ENCODE peak calls at places on chromosome 6, in four cellular contexts. V is HepG2, S is A549, R is endothelial cell of umbilical vein. K is an unnamed sample.

GRCh38 chr6:100084301-100085161 is 90.5 kb upstream of the MCHR2 start:
- DNase-seq in R (no peak), S (no peak), V (no peak), K (no peak)

GRCh38 chr6:54899442-54899841 is 52.9 kb downstream of the FAM83B start:
- DNase-seq in V (no peak), S (no peak), R (no peak), K (no peak)

GRCh38 chr6:109678240-109678639 is 12.8 kb downstream of the AK9 start:
- DNase-seq in R (no peak), S (no peak), V (no peak), K (no peak)

GRCh38 chr6:70398783-70399730 is 14.3 kb upstream of the FAM135A start:
- DNase-seq in V (peak), S (peak), R (peak), K (no peak)

GRCh38 chr6:129481706-129482105 is 228.3 kb downstream of the ARHGAP18 start:
- DNase-seq in V (no peak), R (no peak), S (no peak), K (no peak)

GRCh38 chr6:136969930-136970329 is 47.8 kb downstream of the SLC35D3 start:
- DNase-seq in V (no peak), R (no peak), S (no peak), K (peak)

GRCh38 chr6:52109073-52109635 is 21.7 kb upstream of the PKHD1 start:
- DNase-seq in S (no peak), V (no peak), R (no peak), K (no peak)

GRCh38 chr6:37253608-37254007 is 4.0 kb upstream of the TBC1D22B start:
- DNase-seq in S (no peak), R (no peak), V (no peak), K (no peak)

GRCh38 chr6:151044465-151045441 is 179.3 kb downstream of the MTHFD1L start:
- DNase-seq in S (peak), V (peak), R (peak), K (no peak)

GRCh38 chr6:35449287-35449881 is 2.8 kb upstream of the FANCE start:
- DNase-seq in V (peak), R (peak), S (peak), K (peak)

GRCh38 chr6:69631552-69632346 is 165.1 kb downstream of the LMBRD1 start:
- DNase-seq in V (no peak), S (no peak), R (no peak), K (no peak)

GRCh38 chr6:158489441-158489840 is 70.5 kb upstream of the TMEM181 start:
- DNase-seq in S (no peak), R (no peak), V (no peak), K (no peak)

GRCh38 chr6:99282479-99283062 is 66.9 kb downstream of the FAXC start:
- DNase-seq in V (no peak), R (peak), S (peak), K (peak)

GRCh38 chr6:79133173-79133572 is 55.1 kb upstream of the PHIP start:
- DNase-seq in V (no peak), R (no peak), S (no peak), K (no peak)

GRCh38 chr6:79135973-79136470 is 58.0 kb upstream of the PHIP start:
- DNase-seq in V (no peak), R (no peak), S (no peak), K (no peak)

GRCh38 chr6:79138146-79138545 is 60.1 kb upstream of the PHIP start:
- DNase-seq in S (no peak), R (no peak), V (no peak), K (no peak)

GRCh38 chr6:79137671-79138070 is 59.6 kb upstream of the PHIP start:
- DNase-seq in V (no peak), S (no peak), R (no peak), K (no peak)

DNA sequence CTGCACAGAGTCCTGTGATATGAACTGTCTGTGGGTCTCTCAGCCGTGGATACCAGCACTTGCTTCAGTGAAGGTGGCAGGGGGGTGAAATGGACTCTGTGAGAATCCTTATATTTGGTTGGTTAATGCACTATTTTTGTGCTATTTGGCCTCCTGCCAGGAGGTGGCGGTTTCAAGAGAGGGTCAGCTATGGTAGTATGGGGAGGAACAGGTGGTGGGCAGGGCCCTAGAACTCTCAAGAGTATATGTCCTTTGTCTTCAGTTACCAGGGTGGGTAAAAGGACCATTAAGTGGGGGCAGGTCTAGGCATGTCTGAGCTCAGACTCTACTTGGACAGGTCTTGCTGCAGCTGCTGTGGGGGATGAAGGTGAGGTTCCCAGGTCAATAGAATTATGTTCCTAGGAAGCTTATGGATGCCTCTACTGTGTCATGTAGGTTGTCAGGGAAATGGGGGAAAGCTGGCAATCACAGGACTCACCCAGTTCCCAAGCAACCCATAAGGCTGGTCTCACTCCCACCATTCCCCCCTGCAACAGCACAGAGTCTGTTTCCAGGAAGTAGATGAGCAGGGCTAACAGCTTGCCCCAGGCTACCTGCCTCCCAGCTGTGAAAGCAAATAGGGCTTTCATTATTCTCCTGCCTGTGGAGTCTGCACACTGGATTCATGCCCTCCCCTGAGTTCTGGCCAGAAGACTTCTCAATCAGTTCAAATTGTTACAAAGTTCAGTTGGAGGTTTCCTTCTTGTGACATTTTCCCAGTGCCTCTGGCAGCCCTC is 56.8 kb upstream of the PHIP start:
- DNase-seq in S (no peak), R (no peak), V (no peak), K (no peak)
- TF ChIP-seq CTCF in S (no peak), R (no peak), V (no peak), K (no peak)

GRCh38 chr6:111605100-111605748 is 454 bp downstream of the TRAF3IP2 start:
- DNase-seq in V (no peak), R (peak), S (peak), K (peak)
- TF ChIP-seq POLR2A in V (no peak), R (no peak), S (no peak), K (peak)

GRCh38 chr6:81863123-81863522 is 110.6 kb upstream of the TENT5A start:
- DNase-seq in R (no peak), S (no peak), V (peak), K (no peak)

GRCh38 chr6:81861281-81861680 is 108.8 kb upstream of the TENT5A start:
- DNase-seq in V (no peak), S (no peak), R (no peak), K (no peak)

GRCh38 chr6:81859884-81860283 is 107.4 kb upstream of the TENT5A start:
- DNase-seq in S (no peak), V (no peak), R (peak), K (peak)

GRCh38 chr6:81864124-81864523 is 111.6 kb upstream of the TENT5A start:
- DNase-seq in V (peak), R (no peak), S (no peak), K (no peak)

GRCh38 chr6:81865712-81866111 is 113.2 kb upstream of the TENT5A start:
- DNase-seq in S (no peak), V (peak), R (peak), K (no peak)
- TF ChIP-seq MAX in S (no peak), V (no peak), R (no peak), K (no peak)

GRCh38 chr6:2919886-2920285 is 16.8 kb upstream of the SERPINB9 start:
- DNase-seq in R (no peak), V (no peak), S (no peak), K (no peak)
- TF ChIP-seq CTCF in R (no peak), V (no peak), S (no peak), K (no peak)

GRCh38 chr6:135498178-135498841 is 770 bp upstream of the AHI1 start:
- DNase-seq in S (peak), V (peak), R (peak), K (peak)
- TF ChIP-seq POLR2A in S (peak), V (peak), R (peak), K (no peak)

K was measured in NB4.